ENCODE peak calls at places on chromosome 3, in eight cellular contexts. G is spleen; T is EH; B is GDM1; J is activated CD8-positive, alpha-beta T cell treated with anti-CD3 and anti-CD28 coated beads, Interleukin-2, amount 10 ng/mL, durations not matched to agents 7 days and 5 days; R is cardiac muscle cell; D is colonic mucosa; K is omental fat pad. Z is an unnamed sample.

GRCh38 chr3:108089544-108089943 is 1.3 kb downstream of the CD47 start:
- DNase-seq in T (peak), K (no peak), R (no peak), B (no peak), J (no peak), D (no peak), G (no peak), Z (no peak)

GRCh38 chr3:86438544-86438943 is 552.4 kb downstream of the VGLL3 start:
- DNase-seq in R (no peak), T (no peak), K (no peak), G (no peak), D (no peak), B (no peak), J (no peak), Z (no peak)

GRCh38 chr3:161267646-161268045 is 46.5 kb downstream of the NMD3 start:
- DNase-seq in R (no peak), T (no peak), D (no peak), J (no peak), B (no peak), K (no peak), G (no peak), Z (no peak)

GRCh38 chr3:71703796-71704195 is 21.4 kb downstream of the EIF4E3 start:
- DNase-seq in K (no peak), B (no peak), D (no peak), G (no peak), T (no peak), J (no peak), R (no peak), Z (no peak)

GRCh38 chr3:72496055-72496690 is 352.1 kb downstream of the SHQ1 start:
- DNase-seq in T (no peak), K (no peak), J (no peak), D (no peak), B (no peak), R (no peak), G (no peak), Z (no peak)

GRCh38 chr3:23735575-23736326 is 70.0 kb upstream of the UBE2E1 start:
- DNase-seq in J (no peak), D (no peak), G (no peak), T (no peak), B (no peak), K (no peak), R (no peak), Z (no peak)

GRCh38 chr3:126317029-126317996 is 39.9 kb downstream of the KLF15 start:
- DNase-seq in R (no peak), T (no peak), B (no peak), J (no peak), K (no peak), G (peak), D (no peak), Z (no peak)

GRCh38 chr3:52458770-52459540 is 3.6 kb downstream of the NISCH start:
- DNase-seq in B (no peak), G (no peak), J (no peak), T (no peak), D (no peak), R (no peak), K (no peak), Z (no peak)

GRCh38 chr3:39809995-39810595 is 686 bp downstream of the MYRIP start:
- DNase-seq in B (no peak), K (no peak), J (no peak), G (peak), D (no peak), R (peak), T (no peak), Z (no peak)

GRCh38 chr3:108354562-108354961 is 58.2 kb downstream of the HHLA2 start:
- DNase-seq in G (no peak), K (no peak), R (no peak), J (no peak), T (no peak), D (no peak), B (no peak), Z (no peak)

GRCh38 chr3:31936661-31937060 is 44.4 kb downstream of the OSBPL10 start:
- DNase-seq in K (no peak), T (no peak), D (no peak), G (no peak), J (no peak), B (no peak), R (no peak), Z (no peak)

GRCh38 chr3:10238330-10238995 is 9.8 kb upstream of the TATDN2 start:
- DNase-seq in D (no peak), T (no peak), J (peak), K (no peak), B (no peak), G (no peak), R (no peak), Z (no peak)

GRCh38 chr3:130939753-130940152 is 45.9 kb downstream of the ATP2C1 start:
- DNase-seq in J (no peak), R (peak), D (no peak), B (no peak), K (no peak), G (no peak), T (peak), Z (no peak)

GRCh38 chr3:117439812-117440211 is 730.2 kb downstream of the TUSC7 start:
- DNase-seq in T (peak), B (peak), R (peak), D (no peak), J (no peak), G (no peak), K (no peak), Z (no peak)

GRCh38 chr3:117719316-117719926 is 1009.8 kb downstream of the TUSC7 start:
- DNase-seq in T (peak), K (no peak), G (no peak), R (peak), J (no peak), B (no peak), D (no peak), Z (no peak)

GRCh38 chr3:99509224-99509623 is 129.2 kb upstream of the COL8A1 start:
- DNase-seq in K (no peak), R (no peak), B (no peak), D (no peak), J (no peak), T (peak), G (no peak), Z (no peak)

GRCh38 chr3:151394611-151395010 is 10.1 kb upstream of the P2RY12 start:
- DNase-seq in K (no peak), R (no peak), G (no peak), B (no peak), J (no peak), D (no peak), T (no peak), Z (no peak)

Z was measured in H54.